ENCODE peak calls at places on chromosomes 13 and 19, in five cellular contexts. One of them, this sample, is unnamed.

GRCh38 chr19:15241259-15241658 is 9.0 kb upstream of the EPHX3 start:
- DNase-seq in WERI-Rb-1: no peak
- DNase-seq in progenitor cell of endocrine pancreas: no peak
- DNase-seq in IMR-90: peak
- DNase-seq in endodermal cell: no peak
- DNase-seq in this sample: no peak

GRCh38 chr13:48490241-48490640 is 42.6 kb downstream of the RCBTB2 start:
- DNase-seq in WERI-Rb-1: no peak
- DNase-seq in progenitor cell of endocrine pancreas: no peak
- DNase-seq in IMR-90: no peak
- DNase-seq in endodermal cell: no peak
- DNase-seq in this sample: no peak

GRCh38 chr13:60227168-60227567 is 63.4 kb upstream of the DIAPH3 start:
- DNase-seq in WERI-Rb-1: no peak
- DNase-seq in progenitor cell of endocrine pancreas: no peak
- DNase-seq in IMR-90: no peak
- DNase-seq in endodermal cell: no peak
- DNase-seq in this sample: no peak

GRCh38 chr19:14003279-14004051 is 2.7 kb downstream of the RFX1 start:
- DNase-seq in WERI-Rb-1: no peak
- DNase-seq in progenitor cell of endocrine pancreas: no peak
- DNase-seq in IMR-90: no peak
- DNase-seq in endodermal cell: no peak
- DNase-seq in this sample: no peak

GRCh38 chr19:19433666-19434213 is 28.3 kb downstream of the GATAD2A start:
- DNase-seq in WERI-Rb-1: no peak
- DNase-seq in progenitor cell of endocrine pancreas: no peak
- DNase-seq in IMR-90: no peak
- DNase-seq in endodermal cell: no peak
- DNase-seq in this sample: no peak

GRCh38 chr19:38015771-38016170 is 108.8 kb downstream of the SIPA1L3 start:
- DNase-seq in WERI-Rb-1: no peak
- DNase-seq in progenitor cell of endocrine pancreas: no peak
- DNase-seq in IMR-90: no peak
- DNase-seq in endodermal cell: no peak
- DNase-seq in this sample: no peak

GRCh38 chr19:9850235-9850959 is 15.3 kb downstream of the PIN1 start:
- DNase-seq in WERI-Rb-1: peak
- DNase-seq in progenitor cell of endocrine pancreas: no peak
- DNase-seq in IMR-90: no peak
- DNase-seq in endodermal cell: no peak
- DNase-seq in this sample: no peak

GRCh38 chr13:83753912-83754624 is 128.2 kb downstream of the SLITRK1 start:
- DNase-seq in WERI-Rb-1: no peak
- DNase-seq in progenitor cell of endocrine pancreas: no peak
- DNase-seq in IMR-90: peak
- DNase-seq in endodermal cell: no peak
- DNase-seq in this sample: peak

GRCh38 chr13:51862965-51863364 is 1.2 kb downstream of the CCDC70 start:
- DNase-seq in WERI-Rb-1: no peak
- DNase-seq in progenitor cell of endocrine pancreas: no peak
- DNase-seq in IMR-90: no peak
- DNase-seq in endodermal cell: no peak
- DNase-seq in this sample: no peak

GRCh38 chr19:16525751-16526481 is 16.3 kb downstream of the CHERP start:
- DNase-seq in WERI-Rb-1: no peak
- DNase-seq in progenitor cell of endocrine pancreas: no peak
- DNase-seq in IMR-90: no peak
- DNase-seq in endodermal cell: no peak
- DNase-seq in this sample: no peak

GRCh38 chr19:16527334-16527935 is 14.8 kb downstream of the CHERP start:
- DNase-seq in WERI-Rb-1: no peak
- DNase-seq in progenitor cell of endocrine pancreas: no peak
- DNase-seq in IMR-90: no peak
- DNase-seq in endodermal cell: no peak
- DNase-seq in this sample: no peak

GRCh38 chr19:16530540-16531379 is 11.5 kb downstream of the CHERP start:
- DNase-seq in WERI-Rb-1: no peak
- DNase-seq in progenitor cell of endocrine pancreas: no peak
- DNase-seq in IMR-90: no peak
- DNase-seq in endodermal cell: no peak
- DNase-seq in this sample: no peak

GRCh38 chr19:16529466-16530144 is 12.6 kb downstream of the CHERP start:
- DNase-seq in WERI-Rb-1: no peak
- DNase-seq in progenitor cell of endocrine pancreas: no peak
- DNase-seq in IMR-90: no peak
- DNase-seq in endodermal cell: no peak
- DNase-seq in this sample: no peak

DNA sequence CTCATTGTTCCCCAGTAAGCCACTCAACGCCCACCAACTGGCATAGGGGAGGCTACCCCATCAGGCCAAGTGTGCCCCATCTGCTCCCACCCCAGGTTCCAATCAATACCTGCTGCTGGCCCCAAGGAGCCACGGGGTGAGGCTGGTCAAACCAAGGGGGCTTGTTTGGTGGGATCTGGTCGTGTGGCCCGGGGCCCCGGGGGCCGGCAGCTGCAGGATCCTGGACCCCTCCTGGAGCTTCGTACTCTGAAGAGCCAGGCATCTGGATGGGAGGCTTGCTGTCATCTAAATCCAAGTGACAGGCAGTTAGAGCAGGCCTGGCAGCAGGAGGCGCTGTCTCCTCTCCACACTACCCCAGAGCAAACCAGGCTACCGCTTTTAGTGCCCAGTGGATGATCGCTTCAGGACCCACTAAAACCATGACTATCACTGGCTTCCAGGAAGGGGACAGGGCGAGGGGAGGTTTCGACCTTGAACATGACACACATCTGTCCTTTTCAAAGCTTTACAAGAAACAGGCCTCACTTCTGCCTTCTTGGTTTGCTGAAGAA is 14.2 kb downstream of the CHERP start:
- DNase-seq in WERI-Rb-1: peak
- DNase-seq in progenitor cell of endocrine pancreas: no peak
- DNase-seq in IMR-90: no peak
- DNase-seq in endodermal cell: peak
- DNase-seq in this sample: peak
- TF ChIP-seq CTCF in WERI-Rb-1: peak
- TF ChIP-seq CTCF in progenitor cell of endocrine pancreas: peak
- TF ChIP-seq CTCF in IMR-90: peak
- TF ChIP-seq CTCF in endodermal cell: peak
- TF ChIP-seq CTCF in this sample: peak

GRCh38 chr13:46686171-46686570 is 110.8 kb downstream of the ESD start:
- DNase-seq in WERI-Rb-1: no peak
- DNase-seq in progenitor cell of endocrine pancreas: no peak
- DNase-seq in IMR-90: no peak
- DNase-seq in endodermal cell: no peak
- DNase-seq in this sample: no peak

GRCh38 chr13:46685006-46685730 is 111.8 kb downstream of the ESD start:
- DNase-seq in WERI-Rb-1: no peak
- DNase-seq in progenitor cell of endocrine pancreas: no peak
- DNase-seq in IMR-90: no peak
- DNase-seq in endodermal cell: no peak
- DNase-seq in this sample: no peak

GRCh38 chr13:46682015-46682414 is 114.9 kb downstream of the ESD start:
- DNase-seq in WERI-Rb-1: no peak
- DNase-seq in progenitor cell of endocrine pancreas: no peak
- DNase-seq in IMR-90: no peak
- DNase-seq in endodermal cell: no peak
- DNase-seq in this sample: no peak

GRCh38 chr13:46683879-46684278 is 113.1 kb downstream of the ESD start:
- DNase-seq in WERI-Rb-1: no peak
- DNase-seq in progenitor cell of endocrine pancreas: no peak
- DNase-seq in IMR-90: peak
- DNase-seq in endodermal cell: no peak
- DNase-seq in this sample: peak

GRCh38 chr13:46684287-46685001 is 112.5 kb downstream of the ESD start:
- DNase-seq in WERI-Rb-1: no peak
- DNase-seq in progenitor cell of endocrine pancreas: no peak
- DNase-seq in IMR-90: no peak
- DNase-seq in endodermal cell: peak
- DNase-seq in this sample: no peak
- TF ChIP-seq CTCF in WERI-Rb-1: no peak
- TF ChIP-seq CTCF in progenitor cell of endocrine pancreas: peak
- TF ChIP-seq CTCF in IMR-90: no peak
- TF ChIP-seq CTCF in endodermal cell: peak
- TF ChIP-seq CTCF in this sample: no peak

DNA sequence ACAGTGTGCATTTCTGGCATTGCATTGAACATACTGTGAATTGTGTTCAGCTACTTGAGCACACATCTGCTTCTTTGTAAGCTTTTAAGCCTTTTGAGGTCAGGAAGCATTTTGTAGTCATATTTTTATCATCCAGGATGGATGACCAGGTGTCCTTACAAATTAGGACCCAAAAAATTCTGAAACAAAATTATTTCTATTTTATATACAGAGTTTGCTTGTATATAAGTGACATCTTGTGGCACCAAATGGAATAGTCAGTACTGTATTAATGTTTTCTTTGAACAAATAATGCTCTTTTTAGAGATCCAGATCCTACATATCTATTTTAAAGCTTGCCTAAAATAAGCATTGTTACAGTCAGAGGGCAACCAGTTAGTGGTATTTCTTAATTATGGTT is 9.5 kb upstream of the SUPT20H start:
- DNase-seq in WERI-Rb-1: no peak
- DNase-seq in progenitor cell of endocrine pancreas: no peak
- DNase-seq in IMR-90: peak
- DNase-seq in endodermal cell: no peak
- DNase-seq in this sample: no peak
- TF ChIP-seq CTCF in WERI-Rb-1: no peak
- TF ChIP-seq CTCF in progenitor cell of endocrine pancreas: peak
- TF ChIP-seq CTCF in IMR-90: peak
- TF ChIP-seq CTCF in endodermal cell: peak
- TF ChIP-seq CTCF in this sample: peak

GRCh38 chr19:11540642-11541041 is 2.0 kb downstream of the CNN1 start:
- DNase-seq in WERI-Rb-1: no peak
- DNase-seq in progenitor cell of endocrine pancreas: no peak
- DNase-seq in IMR-90: no peak
- DNase-seq in endodermal cell: no peak
- DNase-seq in this sample: no peak
- TF ChIP-seq CTCF in WERI-Rb-1: no peak
- TF ChIP-seq CTCF in progenitor cell of endocrine pancreas: no peak
- TF ChIP-seq CTCF in IMR-90: no peak
- TF ChIP-seq CTCF in endodermal cell: no peak
- TF ChIP-seq CTCF in this sample: no peak

DNA sequence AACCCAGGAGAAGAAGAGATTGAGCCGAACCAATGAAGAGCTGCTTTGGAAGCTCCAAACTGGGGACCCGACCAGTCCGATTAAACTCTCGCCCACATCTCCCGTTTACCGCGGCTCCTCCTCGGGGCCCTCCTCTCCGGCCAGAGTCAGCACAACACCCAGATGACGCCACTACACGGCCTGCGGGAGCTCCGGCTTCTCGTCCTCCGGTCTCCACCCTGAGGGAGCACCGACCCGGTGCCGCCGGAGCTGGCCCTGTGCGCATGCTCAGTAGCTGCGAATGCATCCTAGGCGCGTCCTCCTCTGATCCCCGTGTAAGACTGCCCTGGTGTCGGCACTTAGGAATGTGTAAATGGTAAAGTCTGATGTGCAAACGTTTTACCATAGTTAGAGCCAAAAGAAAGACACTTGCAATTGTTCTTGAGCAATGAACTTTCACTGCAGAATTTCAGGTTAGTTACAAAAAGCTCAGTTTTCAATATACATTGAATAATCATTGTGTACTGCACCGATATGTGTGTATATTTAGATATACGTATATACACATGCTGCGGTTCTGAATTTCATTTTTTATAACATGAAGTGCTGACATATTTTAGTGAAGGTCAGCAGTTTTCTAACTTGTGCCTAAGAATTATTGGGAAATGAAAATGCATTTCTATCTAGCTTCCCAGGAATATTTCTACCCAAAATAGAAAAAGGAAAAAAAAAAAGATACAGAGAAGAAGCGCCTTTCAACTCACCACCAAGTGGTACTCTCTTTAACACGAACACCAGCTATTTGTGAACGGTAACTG is 92.2 kb downstream of the SLC7A1 start:
- DNase-seq in WERI-Rb-1: no peak
- DNase-seq in progenitor cell of endocrine pancreas: peak
- DNase-seq in IMR-90: peak
- DNase-seq in endodermal cell: peak
- DNase-seq in this sample: peak
- TF ChIP-seq CTCF in WERI-Rb-1: no peak
- TF ChIP-seq CTCF in progenitor cell of endocrine pancreas: no peak
- TF ChIP-seq CTCF in IMR-90: no peak
- TF ChIP-seq CTCF in endodermal cell: no peak
- TF ChIP-seq CTCF in this sample: no peak

GRCh38 chr13:24931450-24932217 is 164.3 kb upstream of the PABPC3 start:
- DNase-seq in WERI-Rb-1: no peak
- DNase-seq in progenitor cell of endocrine pancreas: no peak
- DNase-seq in IMR-90: no peak
- DNase-seq in endodermal cell: peak
- DNase-seq in this sample: no peak
- TF ChIP-seq CTCF in WERI-Rb-1: no peak
- TF ChIP-seq CTCF in progenitor cell of endocrine pancreas: no peak
- TF ChIP-seq CTCF in IMR-90: no peak
- TF ChIP-seq CTCF in endodermal cell: no peak
- TF ChIP-seq CTCF in this sample: no peak

GRCh38 chr13:19589312-19589711 is 28.0 kb upstream of the TPTE2 start:
- DNase-seq in WERI-Rb-1: no peak
- DNase-seq in progenitor cell of endocrine pancreas: no peak
- DNase-seq in IMR-90: no peak
- DNase-seq in endodermal cell: no peak
- DNase-seq in this sample: no peak

GRCh38 chr13:19590423-19590822 is 29.1 kb upstream of the TPTE2 start:
- DNase-seq in WERI-Rb-1: no peak
- DNase-seq in progenitor cell of endocrine pancreas: no peak
- DNase-seq in IMR-90: no peak
- DNase-seq in endodermal cell: no peak
- DNase-seq in this sample: no peak

GRCh38 chr13:19591864-19592263 is 30.5 kb upstream of the TPTE2 start:
- DNase-seq in WERI-Rb-1: no peak
- DNase-seq in progenitor cell of endocrine pancreas: no peak
- DNase-seq in IMR-90: no peak
- DNase-seq in endodermal cell: no peak
- DNase-seq in this sample: no peak

GRCh38 chr13:19586904-19587634 is 25.7 kb upstream of the TPTE2 start:
- DNase-seq in WERI-Rb-1: no peak
- DNase-seq in progenitor cell of endocrine pancreas: no peak
- DNase-seq in IMR-90: peak
- DNase-seq in endodermal cell: no peak
- DNase-seq in this sample: peak

GRCh38 chr13:19587635-19588300 is 26.4 kb upstream of the TPTE2 start:
- DNase-seq in WERI-Rb-1: peak
- DNase-seq in progenitor cell of endocrine pancreas: no peak
- DNase-seq in IMR-90: peak
- DNase-seq in endodermal cell: peak
- DNase-seq in this sample: peak
- TF ChIP-seq CTCF in WERI-Rb-1: peak
- TF ChIP-seq CTCF in progenitor cell of endocrine pancreas: peak
- TF ChIP-seq CTCF in IMR-90: peak
- TF ChIP-seq CTCF in endodermal cell: peak
- TF ChIP-seq CTCF in this sample: peak

GRCh38 chr19:35168261-35168660 is 13.7 kb downstream of the FXYD5 start:
- DNase-seq in WERI-Rb-1: no peak
- DNase-seq in progenitor cell of endocrine pancreas: no peak
- DNase-seq in IMR-90: no peak
- DNase-seq in endodermal cell: peak
- DNase-seq in this sample: peak
- TF ChIP-seq CTCF in WERI-Rb-1: no peak
- TF ChIP-seq CTCF in progenitor cell of endocrine pancreas: no peak
- TF ChIP-seq CTCF in IMR-90: no peak
- TF ChIP-seq CTCF in endodermal cell: no peak
- TF ChIP-seq CTCF in this sample: no peak